ENCODE peak calls at places on chromosomes 2 and 18, in eight cellular contexts. One of them, this sample, is unnamed.

GRCh38 chr2:128321421-128321775 is 2.7 kb upstream of the HS6ST1 start:
- DNase-seq in IMR-90: no peak
- DNase-seq in activated T-cell treated with anti-CD3 and anti-CD28 coated beads for 1 hour: no peak
- DNase-seq in HCT116: no peak
- DNase-seq in spleen: peak
- DNase-seq in activated naive CD8-positive, alpha-beta T cell treated with anti-CD3 and anti-CD28 coated beads, Interleukin-2, amount 10 ng/mL, durations not matched to agents 7 days and 5 days: no peak
- DNase-seq in AG20443: peak
- DNase-seq in sciatic nerve: peak
- DNase-seq in this sample: no peak

GRCh38 chr2:69154031-69154430 is 141.1 kb downstream of the ANTXR1 start:
- DNase-seq in IMR-90: peak
- DNase-seq in activated T-cell treated with anti-CD3 and anti-CD28 coated beads for 1 hour: no peak
- DNase-seq in HCT116: no peak
- DNase-seq in spleen: no peak
- DNase-seq in activated naive CD8-positive, alpha-beta T cell treated with anti-CD3 and anti-CD28 coated beads, Interleukin-2, amount 10 ng/mL, durations not matched to agents 7 days and 5 days: no peak
- DNase-seq in AG20443: peak
- DNase-seq in sciatic nerve: no peak
- DNase-seq in this sample: no peak

GRCh38 chr2:236107971-236108625 is 60.1 kb downstream of the GBX2 start:
- DNase-seq in IMR-90: no peak
- DNase-seq in activated T-cell treated with anti-CD3 and anti-CD28 coated beads for 1 hour: no peak
- DNase-seq in HCT116: no peak
- DNase-seq in spleen: peak
- DNase-seq in activated naive CD8-positive, alpha-beta T cell treated with anti-CD3 and anti-CD28 coated beads, Interleukin-2, amount 10 ng/mL, durations not matched to agents 7 days and 5 days: no peak
- DNase-seq in AG20443: no peak
- DNase-seq in sciatic nerve: no peak
- DNase-seq in this sample: no peak

GRCh38 chr18:31102020-31102684 is at the start of gene DSC2:
- DNase-seq in IMR-90: no peak
- DNase-seq in activated T-cell treated with anti-CD3 and anti-CD28 coated beads for 1 hour: no peak
- DNase-seq in HCT116: no peak
- DNase-seq in spleen: peak
- DNase-seq in activated naive CD8-positive, alpha-beta T cell treated with anti-CD3 and anti-CD28 coated beads, Interleukin-2, amount 10 ng/mL, durations not matched to agents 7 days and 5 days: no peak
- DNase-seq in AG20443: peak
- DNase-seq in sciatic nerve: peak
- DNase-seq in this sample: no peak

GRCh38 chr18:68454511-68455228 is 260.2 kb downstream of the TMX3 start:
- DNase-seq in IMR-90: peak
- DNase-seq in activated T-cell treated with anti-CD3 and anti-CD28 coated beads for 1 hour: no peak
- DNase-seq in HCT116: no peak
- DNase-seq in spleen: no peak
- DNase-seq in activated naive CD8-positive, alpha-beta T cell treated with anti-CD3 and anti-CD28 coated beads, Interleukin-2, amount 10 ng/mL, durations not matched to agents 7 days and 5 days: no peak
- DNase-seq in AG20443: peak
- DNase-seq in sciatic nerve: no peak
- DNase-seq in this sample: no peak

GRCh38 chr2:43084699-43085091 is 141.7 kb downstream of the ZFP36L2 start:
- DNase-seq in IMR-90: peak
- DNase-seq in activated T-cell treated with anti-CD3 and anti-CD28 coated beads for 1 hour: no peak
- DNase-seq in HCT116: no peak
- DNase-seq in spleen: no peak
- DNase-seq in activated naive CD8-positive, alpha-beta T cell treated with anti-CD3 and anti-CD28 coated beads, Interleukin-2, amount 10 ng/mL, durations not matched to agents 7 days and 5 days: no peak
- DNase-seq in AG20443: no peak
- DNase-seq in sciatic nerve: no peak
- DNase-seq in this sample: no peak

GRCh38 chr2:70923378-70924015 is 12.2 kb upstream of the ATP6V1B1 start:
- DNase-seq in IMR-90: no peak
- DNase-seq in activated T-cell treated with anti-CD3 and anti-CD28 coated beads for 1 hour: no peak
- DNase-seq in HCT116: no peak
- DNase-seq in spleen: peak
- DNase-seq in activated naive CD8-positive, alpha-beta T cell treated with anti-CD3 and anti-CD28 coated beads, Interleukin-2, amount 10 ng/mL, durations not matched to agents 7 days and 5 days: peak
- DNase-seq in AG20443: no peak
- DNase-seq in sciatic nerve: peak
- DNase-seq in this sample: no peak

GRCh38 chr2:65204461-65205230 is 23.0 kb upstream of the ACTR2 start:
- DNase-seq in IMR-90: no peak
- DNase-seq in activated T-cell treated with anti-CD3 and anti-CD28 coated beads for 1 hour: no peak
- DNase-seq in HCT116: no peak
- DNase-seq in spleen: peak
- DNase-seq in activated naive CD8-positive, alpha-beta T cell treated with anti-CD3 and anti-CD28 coated beads, Interleukin-2, amount 10 ng/mL, durations not matched to agents 7 days and 5 days: no peak
- DNase-seq in AG20443: no peak
- DNase-seq in sciatic nerve: no peak
- DNase-seq in this sample: no peak

GRCh38 chr2:10521891-10522448 is 73.8 kb upstream of the ODC1 start:
- DNase-seq in IMR-90: no peak
- DNase-seq in activated T-cell treated with anti-CD3 and anti-CD28 coated beads for 1 hour: no peak
- DNase-seq in HCT116: no peak
- DNase-seq in spleen: no peak
- DNase-seq in activated naive CD8-positive, alpha-beta T cell treated with anti-CD3 and anti-CD28 coated beads, Interleukin-2, amount 10 ng/mL, durations not matched to agents 7 days and 5 days: no peak
- DNase-seq in AG20443: no peak
- DNase-seq in sciatic nerve: no peak
- DNase-seq in this sample: no peak

GRCh38 chr18:28767201-28767600 is 590.3 kb upstream of the CDH2 start:
- DNase-seq in IMR-90: peak
- DNase-seq in activated T-cell treated with anti-CD3 and anti-CD28 coated beads for 1 hour: no peak
- DNase-seq in HCT116: no peak
- DNase-seq in spleen: no peak
- DNase-seq in activated naive CD8-positive, alpha-beta T cell treated with anti-CD3 and anti-CD28 coated beads, Interleukin-2, amount 10 ng/mL, durations not matched to agents 7 days and 5 days: no peak
- DNase-seq in AG20443: no peak
- DNase-seq in sciatic nerve: no peak
- DNase-seq in this sample: no peak

GRCh38 chr2:191115391-191115790 is 35.4 kb downstream of the STAT4 start:
- DNase-seq in IMR-90: peak
- DNase-seq in activated T-cell treated with anti-CD3 and anti-CD28 coated beads for 1 hour: peak
- DNase-seq in HCT116: no peak
- DNase-seq in spleen: no peak
- DNase-seq in activated naive CD8-positive, alpha-beta T cell treated with anti-CD3 and anti-CD28 coated beads, Interleukin-2, amount 10 ng/mL, durations not matched to agents 7 days and 5 days: no peak
- DNase-seq in AG20443: no peak
- DNase-seq in sciatic nerve: no peak
- DNase-seq in this sample: no peak

GRCh38 chr2:226733189-226733858 is 66.3 kb downstream of the IRS1 start:
- DNase-seq in IMR-90: no peak
- DNase-seq in activated T-cell treated with anti-CD3 and anti-CD28 coated beads for 1 hour: no peak
- DNase-seq in HCT116: no peak
- DNase-seq in spleen: no peak
- DNase-seq in activated naive CD8-positive, alpha-beta T cell treated with anti-CD3 and anti-CD28 coated beads, Interleukin-2, amount 10 ng/mL, durations not matched to agents 7 days and 5 days: no peak
- DNase-seq in AG20443: no peak
- DNase-seq in sciatic nerve: no peak
- DNase-seq in this sample: no peak

GRCh38 chr18:48599391-48599790 is 60.6 kb downstream of the CTIF start:
- DNase-seq in IMR-90: peak
- DNase-seq in activated T-cell treated with anti-CD3 and anti-CD28 coated beads for 1 hour: no peak
- DNase-seq in HCT116: no peak
- DNase-seq in spleen: no peak
- DNase-seq in activated naive CD8-positive, alpha-beta T cell treated with anti-CD3 and anti-CD28 coated beads, Interleukin-2, amount 10 ng/mL, durations not matched to agents 7 days and 5 days: no peak
- DNase-seq in AG20443: no peak
- DNase-seq in sciatic nerve: no peak
- DNase-seq in this sample: no peak

GRCh38 chr18:22800551-22800951 is 132.6 kb upstream of the RBBP8 start:
- DNase-seq in IMR-90: peak
- DNase-seq in activated T-cell treated with anti-CD3 and anti-CD28 coated beads for 1 hour: no peak
- DNase-seq in HCT116: no peak
- DNase-seq in spleen: no peak
- DNase-seq in activated naive CD8-positive, alpha-beta T cell treated with anti-CD3 and anti-CD28 coated beads, Interleukin-2, amount 10 ng/mL, durations not matched to agents 7 days and 5 days: no peak
- DNase-seq in AG20443: peak
- DNase-seq in sciatic nerve: no peak
- DNase-seq in this sample: no peak

GRCh38 chr2:160510617-160511016 is 17.0 kb upstream of the RBMS1 start:
- DNase-seq in IMR-90: no peak
- DNase-seq in activated T-cell treated with anti-CD3 and anti-CD28 coated beads for 1 hour: no peak
- DNase-seq in HCT116: no peak
- DNase-seq in spleen: no peak
- DNase-seq in activated naive CD8-positive, alpha-beta T cell treated with anti-CD3 and anti-CD28 coated beads, Interleukin-2, amount 10 ng/mL, durations not matched to agents 7 days and 5 days: no peak
- DNase-seq in AG20443: peak
- DNase-seq in sciatic nerve: no peak
- DNase-seq in this sample: no peak

GRCh38 chr2:71806432-71806831 is 341.2 kb downstream of the CYP26B1 start:
- DNase-seq in IMR-90: no peak
- DNase-seq in activated T-cell treated with anti-CD3 and anti-CD28 coated beads for 1 hour: no peak
- DNase-seq in HCT116: no peak
- DNase-seq in spleen: no peak
- DNase-seq in activated naive CD8-positive, alpha-beta T cell treated with anti-CD3 and anti-CD28 coated beads, Interleukin-2, amount 10 ng/mL, durations not matched to agents 7 days and 5 days: no peak
- DNase-seq in AG20443: no peak
- DNase-seq in sciatic nerve: no peak
- DNase-seq in this sample: no peak

GRCh38 chr2:28342081-28342967 is 50.3 kb upstream of the FOSL2 start:
- DNase-seq in IMR-90: peak
- DNase-seq in activated T-cell treated with anti-CD3 and anti-CD28 coated beads for 1 hour: no peak
- DNase-seq in HCT116: no peak
- DNase-seq in spleen: peak
- DNase-seq in activated naive CD8-positive, alpha-beta T cell treated with anti-CD3 and anti-CD28 coated beads, Interleukin-2, amount 10 ng/mL, durations not matched to agents 7 days and 5 days: no peak
- DNase-seq in AG20443: peak
- DNase-seq in sciatic nerve: peak
- DNase-seq in this sample: no peak

GRCh38 chr2:204479557-204479956 is 65.7 kb upstream of the PARD3B start:
- DNase-seq in IMR-90: peak
- DNase-seq in activated T-cell treated with anti-CD3 and anti-CD28 coated beads for 1 hour: no peak
- DNase-seq in HCT116: no peak
- DNase-seq in spleen: no peak
- DNase-seq in activated naive CD8-positive, alpha-beta T cell treated with anti-CD3 and anti-CD28 coated beads, Interleukin-2, amount 10 ng/mL, durations not matched to agents 7 days and 5 days: no peak
- DNase-seq in AG20443: no peak
- DNase-seq in sciatic nerve: no peak
- DNase-seq in this sample: no peak

GRCh38 chr2:166230024-166230723 is 102.4 kb upstream of the SCN1A start:
- DNase-seq in IMR-90: peak
- DNase-seq in activated T-cell treated with anti-CD3 and anti-CD28 coated beads for 1 hour: no peak
- DNase-seq in HCT116: no peak
- DNase-seq in spleen: no peak
- DNase-seq in activated naive CD8-positive, alpha-beta T cell treated with anti-CD3 and anti-CD28 coated beads, Interleukin-2, amount 10 ng/mL, durations not matched to agents 7 days and 5 days: no peak
- DNase-seq in AG20443: no peak
- DNase-seq in sciatic nerve: no peak
- DNase-seq in this sample: no peak

GRCh38 chr2:137951606-137952005 is 12.7 kb upstream of the HNMT start:
- DNase-seq in IMR-90: peak
- DNase-seq in activated T-cell treated with anti-CD3 and anti-CD28 coated beads for 1 hour: no peak
- DNase-seq in HCT116: no peak
- DNase-seq in spleen: no peak
- DNase-seq in activated naive CD8-positive, alpha-beta T cell treated with anti-CD3 and anti-CD28 coated beads, Interleukin-2, amount 10 ng/mL, durations not matched to agents 7 days and 5 days: no peak
- DNase-seq in AG20443: no peak
- DNase-seq in sciatic nerve: no peak
- DNase-seq in this sample: no peak

GRCh38 chr2:238633426-238634328 is 206.9 kb downstream of the ASB1 start:
- DNase-seq in IMR-90: no peak
- DNase-seq in activated T-cell treated with anti-CD3 and anti-CD28 coated beads for 1 hour: no peak
- DNase-seq in HCT116: no peak
- DNase-seq in spleen: no peak
- DNase-seq in activated naive CD8-positive, alpha-beta T cell treated with anti-CD3 and anti-CD28 coated beads, Interleukin-2, amount 10 ng/mL, durations not matched to agents 7 days and 5 days: no peak
- DNase-seq in AG20443: no peak
- DNase-seq in sciatic nerve: no peak
- DNase-seq in this sample: no peak

GRCh38 chr2:219629976-219630695 is 2.7 kb downstream of the SLC4A3 start:
- DNase-seq in IMR-90: no peak
- DNase-seq in activated T-cell treated with anti-CD3 and anti-CD28 coated beads for 1 hour: no peak
- DNase-seq in HCT116: no peak
- DNase-seq in spleen: no peak
- DNase-seq in activated naive CD8-positive, alpha-beta T cell treated with anti-CD3 and anti-CD28 coated beads, Interleukin-2, amount 10 ng/mL, durations not matched to agents 7 days and 5 days: peak
- DNase-seq in AG20443: no peak
- DNase-seq in sciatic nerve: no peak
- DNase-seq in this sample: peak

GRCh38 chr2:7083580-7084509 is 166.6 kb downstream of the RNF144A start:
- DNase-seq in IMR-90: peak
- DNase-seq in activated T-cell treated with anti-CD3 and anti-CD28 coated beads for 1 hour: no peak
- DNase-seq in HCT116: peak
- DNase-seq in spleen: no peak
- DNase-seq in activated naive CD8-positive, alpha-beta T cell treated with anti-CD3 and anti-CD28 coated beads, Interleukin-2, amount 10 ng/mL, durations not matched to agents 7 days and 5 days: no peak
- DNase-seq in AG20443: no peak
- DNase-seq in sciatic nerve: no peak
- DNase-seq in this sample: no peak

GRCh38 chr2:241615041-241615440 is 21.9 kb downstream of the THAP4 start:
- DNase-seq in IMR-90: no peak
- DNase-seq in activated T-cell treated with anti-CD3 and anti-CD28 coated beads for 1 hour: no peak
- DNase-seq in HCT116: no peak
- DNase-seq in spleen: no peak
- DNase-seq in activated naive CD8-positive, alpha-beta T cell treated with anti-CD3 and anti-CD28 coated beads, Interleukin-2, amount 10 ng/mL, durations not matched to agents 7 days and 5 days: no peak
- DNase-seq in AG20443: no peak
- DNase-seq in sciatic nerve: no peak
- DNase-seq in this sample: no peak

GRCh38 chr2:24852431-24853020 is 59.3 kb downstream of the CENPO start:
- DNase-seq in IMR-90: no peak
- DNase-seq in activated T-cell treated with anti-CD3 and anti-CD28 coated beads for 1 hour: no peak
- DNase-seq in HCT116: no peak
- DNase-seq in spleen: peak
- DNase-seq in activated naive CD8-positive, alpha-beta T cell treated with anti-CD3 and anti-CD28 coated beads, Interleukin-2, amount 10 ng/mL, durations not matched to agents 7 days and 5 days: no peak
- DNase-seq in AG20443: no peak
- DNase-seq in sciatic nerve: no peak
- DNase-seq in this sample: no peak

GRCh38 chr2:189049709-189050108 is 75.5 kb downstream of the COL3A1 start:
- DNase-seq in IMR-90: peak
- DNase-seq in activated T-cell treated with anti-CD3 and anti-CD28 coated beads for 1 hour: no peak
- DNase-seq in HCT116: no peak
- DNase-seq in spleen: no peak
- DNase-seq in activated naive CD8-positive, alpha-beta T cell treated with anti-CD3 and anti-CD28 coated beads, Interleukin-2, amount 10 ng/mL, durations not matched to agents 7 days and 5 days: no peak
- DNase-seq in AG20443: no peak
- DNase-seq in sciatic nerve: no peak
- DNase-seq in this sample: no peak

GRCh38 chr2:65055427-65056214 is 595 bp upstream of the CEP68 start:
- DNase-seq in IMR-90: no peak
- DNase-seq in activated T-cell treated with anti-CD3 and anti-CD28 coated beads for 1 hour: peak
- DNase-seq in HCT116: no peak
- DNase-seq in spleen: peak
- DNase-seq in activated naive CD8-positive, alpha-beta T cell treated with anti-CD3 and anti-CD28 coated beads, Interleukin-2, amount 10 ng/mL, durations not matched to agents 7 days and 5 days: no peak
- DNase-seq in AG20443: no peak
- DNase-seq in sciatic nerve: no peak
- DNase-seq in this sample: peak

This sample was measured in H54.